ENCODE peak calls at places on chromosomes 11 and 22, in nine cellular contexts. One of them, this sample, is unnamed.
A peak's percentile ranks its signal among the peaks of the same experiment; 100 is the strongest.

GRCh38 chr11:45146072-45147016 is at the start of gene PRDM11:
- DNase-seq in activated CD8-positive, alpha-beta T cell treated with anti-CD3 and anti-CD28 coated beads for 36 hours: peak; percentile 57
- DNase-seq in AG20443: peak; percentile 94
- DNase-seq in CD8-positive, alpha-beta T cell: peak; percentile 74
- DNase-seq in neural crest cell: peak; percentile 46
- DNase-seq in NCI-H460: peak; percentile 58
- DNase-seq in AG08395: peak; percentile 87
- DNase-seq in frontal cortex: peak; percentile 86
- DNase-seq in right atrium auricular region: no peak
- DNase-seq in this sample: peak; percentile 82

GRCh38 chr22:19527861-19528417 is 3.7 kb upstream of the CLDN5 start:
- DNase-seq in neural crest cell: no peak
- DNase-seq in CD8-positive, alpha-beta T cell: no peak
- DNase-seq in AG08395: no peak
- DNase-seq in right atrium auricular region: no peak
- DNase-seq in frontal cortex: no peak
- DNase-seq in activated CD8-positive, alpha-beta T cell treated with anti-CD3 and anti-CD28 coated beads for 36 hours: no peak
- DNase-seq in NCI-H460: no peak
- DNase-seq in AG20443: peak; percentile 60
- DNase-seq in this sample: no peak

GRCh38 chr11:119529936-119530335 is 107.0 kb upstream of the THY1 start:
- DNase-seq in right atrium auricular region: no peak
- DNase-seq in CD8-positive, alpha-beta T cell: no peak
- DNase-seq in NCI-H460: no peak
- DNase-seq in neural crest cell: no peak
- DNase-seq in AG08395: no peak
- DNase-seq in AG20443: no peak
- DNase-seq in frontal cortex: no peak
- DNase-seq in activated CD8-positive, alpha-beta T cell treated with anti-CD3 and anti-CD28 coated beads for 36 hours: no peak
- DNase-seq in this sample: no peak

GRCh38 chr11:64444838-64445441 is 86.0 kb downstream of the RPS6KA4 start:
- DNase-seq in neural crest cell: no peak
- DNase-seq in activated CD8-positive, alpha-beta T cell treated with anti-CD3 and anti-CD28 coated beads for 36 hours: peak; percentile 11
- DNase-seq in frontal cortex: no peak
- DNase-seq in AG08395: peak; percentile 37
- DNase-seq in NCI-H460: no peak
- DNase-seq in right atrium auricular region: no peak
- DNase-seq in CD8-positive, alpha-beta T cell: no peak
- DNase-seq in AG20443: peak; percentile 38
- DNase-seq in this sample: peak; percentile 36

GRCh38 chr11:64601605-64602465 is 10.8 kb downstream of the SLC22A12 start:
- DNase-seq in right atrium auricular region: no peak
- DNase-seq in activated CD8-positive, alpha-beta T cell treated with anti-CD3 and anti-CD28 coated beads for 36 hours: no peak
- DNase-seq in AG20443: no peak
- DNase-seq in neural crest cell: no peak
- DNase-seq in frontal cortex: no peak
- DNase-seq in AG08395: no peak
- DNase-seq in CD8-positive, alpha-beta T cell: no peak
- DNase-seq in NCI-H460: no peak
- DNase-seq in this sample: no peak

GRCh38 chr11:101860694-101861371 is 54.0 kb upstream of the CEP126 start:
- DNase-seq in AG08395: peak; percentile 78
- DNase-seq in activated CD8-positive, alpha-beta T cell treated with anti-CD3 and anti-CD28 coated beads for 36 hours: peak; percentile 39
- DNase-seq in AG20443: peak; percentile 75
- DNase-seq in neural crest cell: peak; percentile 28
- DNase-seq in CD8-positive, alpha-beta T cell: peak; percentile 49
- DNase-seq in NCI-H460: peak; percentile 41
- DNase-seq in right atrium auricular region: peak; percentile 60
- DNase-seq in frontal cortex: peak; percentile 23
- DNase-seq in this sample: peak; percentile 79

GRCh38 chr22:22973336-22973735 is 85.7 kb downstream of the IGLL5 start:
- DNase-seq in AG08395: no peak
- DNase-seq in AG20443: no peak
- DNase-seq in CD8-positive, alpha-beta T cell: no peak
- DNase-seq in activated CD8-positive, alpha-beta T cell treated with anti-CD3 and anti-CD28 coated beads for 36 hours: no peak
- DNase-seq in NCI-H460: no peak
- DNase-seq in right atrium auricular region: no peak
- DNase-seq in frontal cortex: no peak
- DNase-seq in neural crest cell: no peak
- DNase-seq in this sample: no peak

GRCh38 chr11:66864924-66865697 is 8.2 kb downstream of the LRFN4 start:
- DNase-seq in frontal cortex: no peak
- DNase-seq in neural crest cell: no peak
- DNase-seq in AG08395: no peak
- DNase-seq in activated CD8-positive, alpha-beta T cell treated with anti-CD3 and anti-CD28 coated beads for 36 hours: no peak
- DNase-seq in right atrium auricular region: no peak
- DNase-seq in NCI-H460: no peak
- DNase-seq in CD8-positive, alpha-beta T cell: no peak
- DNase-seq in AG20443: no peak
- DNase-seq in this sample: no peak

GRCh38 chr22:41833369-41834004 is 582 bp downstream of the SREBF2 start:
- DNase-seq in AG20443: peak; percentile 46
- DNase-seq in right atrium auricular region: peak; percentile 65
- DNase-seq in activated CD8-positive, alpha-beta T cell treated with anti-CD3 and anti-CD28 coated beads for 36 hours: peak; percentile 39
- DNase-seq in NCI-H460: no peak
- DNase-seq in AG08395: no peak
- DNase-seq in CD8-positive, alpha-beta T cell: peak; percentile 66
- DNase-seq in frontal cortex: peak; percentile 62
- DNase-seq in neural crest cell: peak; percentile 14
- DNase-seq in this sample: peak; percentile 25

GRCh38 chr11:112281776-112282175 is 21.1 kb upstream of the PLET1 start:
- DNase-seq in AG08395: no peak
- DNase-seq in right atrium auricular region: no peak
- DNase-seq in frontal cortex: no peak
- DNase-seq in NCI-H460: no peak
- DNase-seq in activated CD8-positive, alpha-beta T cell treated with anti-CD3 and anti-CD28 coated beads for 36 hours: no peak
- DNase-seq in AG20443: no peak
- DNase-seq in CD8-positive, alpha-beta T cell: no peak
- DNase-seq in neural crest cell: no peak
- DNase-seq in this sample: no peak

GRCh38 chr22:37371491-37371890 is 55.8 kb downstream of the ELFN2 start:
- DNase-seq in neural crest cell: no peak
- DNase-seq in frontal cortex: no peak
- DNase-seq in CD8-positive, alpha-beta T cell: no peak
- DNase-seq in right atrium auricular region: no peak
- DNase-seq in AG20443: no peak
- DNase-seq in activated CD8-positive, alpha-beta T cell treated with anti-CD3 and anti-CD28 coated beads for 36 hours: no peak
- DNase-seq in NCI-H460: no peak
- DNase-seq in AG08395: no peak
- DNase-seq in this sample: no peak

GRCh38 chr22:28115426-28115825 is 196.4 kb upstream of the PITPNB start:
- DNase-seq in frontal cortex: no peak
- DNase-seq in neural crest cell: no peak
- DNase-seq in right atrium auricular region: no peak
- DNase-seq in AG20443: no peak
- DNase-seq in NCI-H460: no peak
- DNase-seq in AG08395: no peak
- DNase-seq in activated CD8-positive, alpha-beta T cell treated with anti-CD3 and anti-CD28 coated beads for 36 hours: no peak
- DNase-seq in CD8-positive, alpha-beta T cell: no peak
- DNase-seq in this sample: no peak

GRCh38 chr11:1742869-1743586 is 7.4 kb downstream of the IFITM10 start:
- DNase-seq in CD8-positive, alpha-beta T cell: no peak
- DNase-seq in right atrium auricular region: no peak
- DNase-seq in neural crest cell: no peak
- DNase-seq in AG08395: no peak
- DNase-seq in frontal cortex: no peak
- DNase-seq in AG20443: no peak
- DNase-seq in NCI-H460: no peak
- DNase-seq in activated CD8-positive, alpha-beta T cell treated with anti-CD3 and anti-CD28 coated beads for 36 hours: no peak
- DNase-seq in this sample: no peak

GRCh38 chr11:64726211-64726641 is 3.2 kb upstream of the NRXN2 start:
- DNase-seq in NCI-H460: no peak
- DNase-seq in CD8-positive, alpha-beta T cell: no peak
- DNase-seq in neural crest cell: no peak
- DNase-seq in frontal cortex: no peak
- DNase-seq in right atrium auricular region: no peak
- DNase-seq in AG08395: no peak
- DNase-seq in activated CD8-positive, alpha-beta T cell treated with anti-CD3 and anti-CD28 coated beads for 36 hours: no peak
- DNase-seq in AG20443: no peak
- DNase-seq in this sample: no peak

GRCh38 chr11:95853138-95853537 is 62.8 kb downstream of the CEP57 start:
- DNase-seq in CD8-positive, alpha-beta T cell: no peak
- DNase-seq in AG08395: no peak
- DNase-seq in NCI-H460: no peak
- DNase-seq in frontal cortex: no peak
- DNase-seq in activated CD8-positive, alpha-beta T cell treated with anti-CD3 and anti-CD28 coated beads for 36 hours: no peak
- DNase-seq in AG20443: no peak
- DNase-seq in right atrium auricular region: no peak
- DNase-seq in neural crest cell: no peak
- DNase-seq in this sample: no peak

GRCh38 chr11:76599041-76600013 is 71.2 kb downstream of the LRRC32 start:
- DNase-seq in neural crest cell: no peak
- DNase-seq in AG08395: no peak
- DNase-seq in NCI-H460: no peak
- DNase-seq in CD8-positive, alpha-beta T cell: peak; percentile 34
- DNase-seq in activated CD8-positive, alpha-beta T cell treated with anti-CD3 and anti-CD28 coated beads for 36 hours: no peak
- DNase-seq in frontal cortex: no peak
- DNase-seq in AG20443: no peak
- DNase-seq in right atrium auricular region: peak; percentile 50
- DNase-seq in this sample: no peak

GRCh38 chr11:113715882-113716625 is 9.9 kb upstream of the TMPRSS5 start:
- DNase-seq in AG08395: no peak
- DNase-seq in activated CD8-positive, alpha-beta T cell treated with anti-CD3 and anti-CD28 coated beads for 36 hours: no peak
- DNase-seq in right atrium auricular region: no peak
- DNase-seq in AG20443: no peak
- DNase-seq in frontal cortex: no peak
- DNase-seq in CD8-positive, alpha-beta T cell: no peak
- DNase-seq in neural crest cell: no peak
- DNase-seq in NCI-H460: no peak
- DNase-seq in this sample: no peak

GRCh38 chr11:77672276-77672675 is 34.7 kb upstream of the CLNS1A start:
- DNase-seq in CD8-positive, alpha-beta T cell: no peak
- DNase-seq in right atrium auricular region: no peak
- DNase-seq in NCI-H460: no peak
- DNase-seq in AG20443: peak; percentile 58
- DNase-seq in activated CD8-positive, alpha-beta T cell treated with anti-CD3 and anti-CD28 coated beads for 36 hours: no peak
- DNase-seq in neural crest cell: no peak
- DNase-seq in frontal cortex: no peak
- DNase-seq in AG08395: peak; percentile 70
- DNase-seq in this sample: peak; percentile 91

GRCh38 chr22:48393041-48393370 is 1434.7 kb downstream of the BRD1 start:
- DNase-seq in AG08395: no peak
- DNase-seq in frontal cortex: no peak
- DNase-seq in NCI-H460: no peak
- DNase-seq in AG20443: no peak
- DNase-seq in right atrium auricular region: peak; percentile 48
- DNase-seq in neural crest cell: no peak
- DNase-seq in CD8-positive, alpha-beta T cell: no peak
- DNase-seq in activated CD8-positive, alpha-beta T cell treated with anti-CD3 and anti-CD28 coated beads for 36 hours: no peak
- DNase-seq in this sample: no peak

GRCh38 chr11:66279092-66279797 is 1.3 kb downstream of the CNIH2 start:
- DNase-seq in AG20443: no peak
- DNase-seq in CD8-positive, alpha-beta T cell: no peak
- DNase-seq in right atrium auricular region: no peak
- DNase-seq in frontal cortex: no peak
- DNase-seq in AG08395: no peak
- DNase-seq in neural crest cell: no peak
- DNase-seq in activated CD8-positive, alpha-beta T cell treated with anti-CD3 and anti-CD28 coated beads for 36 hours: no peak
- DNase-seq in NCI-H460: no peak
- DNase-seq in this sample: no peak

GRCh38 chr11:88629496-88629895 is 292.0 kb upstream of the CTSC start:
- DNase-seq in activated CD8-positive, alpha-beta T cell treated with anti-CD3 and anti-CD28 coated beads for 36 hours: no peak
- DNase-seq in CD8-positive, alpha-beta T cell: no peak
- DNase-seq in AG08395: peak; percentile 11
- DNase-seq in NCI-H460: no peak
- DNase-seq in AG20443: peak; percentile 7
- DNase-seq in frontal cortex: no peak
- DNase-seq in right atrium auricular region: no peak
- DNase-seq in neural crest cell: no peak
- DNase-seq in this sample: no peak

GRCh38 chr11:61021661-61022212 is 50.3 kb downstream of the CD6 start:
- DNase-seq in activated CD8-positive, alpha-beta T cell treated with anti-CD3 and anti-CD28 coated beads for 36 hours: peak; percentile 92
- DNase-seq in AG08395: no peak
- DNase-seq in CD8-positive, alpha-beta T cell: peak; percentile 89
- DNase-seq in neural crest cell: no peak
- DNase-seq in right atrium auricular region: no peak
- DNase-seq in NCI-H460: no peak
- DNase-seq in frontal cortex: no peak
- DNase-seq in AG20443: no peak
- DNase-seq in this sample: no peak